ENCODE peak calls at places on chromosome 5, in five cellular contexts. One of them, this sample, is unnamed.
A peak's percentile ranks its signal among the peaks of the same experiment; 100 is the strongest.

GRCh38 chr5:74624931-74625505 is 15.5 kb downstream of the ENC1 start:
- DNase-seq in fibroblast of lung: no peak
- DNase-seq in stimulated activated CD4-positive, alpha-beta T cell treated with anti-CD3 and anti-CD28 coated beads, TNF-alpha, amount 100 ng/mL, for 24 hours: no peak
- DNase-seq in GM20000: no peak
- DNase-seq in MCF 10A: no peak
- DNase-seq in this sample: no peak

GRCh38 chr5:61603211-61603908 is 271.3 kb downstream of the ZSWIM6 start:
- DNase-seq in fibroblast of lung: no peak
- DNase-seq in GM20000: no peak
- DNase-seq in MCF 10A: peak; percentile 23
- DNase-seq in stimulated activated CD4-positive, alpha-beta T cell treated with anti-CD3 and anti-CD28 coated beads, TNF-alpha, amount 100 ng/mL, for 24 hours: no peak
- DNase-seq in this sample: no peak

GRCh38 chr5:59360130-59360555 is 533.4 kb downstream of the PDE4D start:
- DNase-seq in stimulated activated CD4-positive, alpha-beta T cell treated with anti-CD3 and anti-CD28 coated beads, TNF-alpha, amount 100 ng/mL, for 24 hours: no peak
- DNase-seq in GM20000: no peak
- DNase-seq in MCF 10A: no peak
- DNase-seq in fibroblast of lung: no peak
- DNase-seq in this sample: no peak

GRCh38 chr5:59458321-59458720 is 435.2 kb downstream of the PDE4D start:
- DNase-seq in stimulated activated CD4-positive, alpha-beta T cell treated with anti-CD3 and anti-CD28 coated beads, TNF-alpha, amount 100 ng/mL, for 24 hours: no peak
- DNase-seq in MCF 10A: no peak
- DNase-seq in fibroblast of lung: no peak
- DNase-seq in GM20000: no peak
- DNase-seq in this sample: no peak

GRCh38 chr5:168790037-168790635 is 211.0 kb upstream of the PANK3 start:
- DNase-seq in GM20000: no peak
- DNase-seq in MCF 10A: no peak
- DNase-seq in fibroblast of lung: no peak
- DNase-seq in stimulated activated CD4-positive, alpha-beta T cell treated with anti-CD3 and anti-CD28 coated beads, TNF-alpha, amount 100 ng/mL, for 24 hours: no peak
- DNase-seq in this sample: no peak

GRCh38 chr5:153562189-153562588 is 71.7 kb downstream of the GRIA1 start:
- DNase-seq in MCF 10A: peak; percentile 57
- DNase-seq in GM20000: no peak
- DNase-seq in stimulated activated CD4-positive, alpha-beta T cell treated with anti-CD3 and anti-CD28 coated beads, TNF-alpha, amount 100 ng/mL, for 24 hours: no peak
- DNase-seq in fibroblast of lung: peak; percentile 48
- DNase-seq in this sample: peak; percentile 63

GRCh38 chr5:154493274-154493673 is 15.2 kb upstream of the HAND1 start:
- DNase-seq in stimulated activated CD4-positive, alpha-beta T cell treated with anti-CD3 and anti-CD28 coated beads, TNF-alpha, amount 100 ng/mL, for 24 hours: no peak
- DNase-seq in fibroblast of lung: no peak
- DNase-seq in MCF 10A: no peak
- DNase-seq in GM20000: no peak
- DNase-seq in this sample: no peak

GRCh38 chr5:158819840-158820620 is 279.7 kb downstream of the EBF1 start:
- DNase-seq in MCF 10A: peak; percentile 48
- DNase-seq in GM20000: peak; percentile 73
- DNase-seq in stimulated activated CD4-positive, alpha-beta T cell treated with anti-CD3 and anti-CD28 coated beads, TNF-alpha, amount 100 ng/mL, for 24 hours: no peak
- DNase-seq in fibroblast of lung: no peak
- DNase-seq in this sample: no peak

GRCh38 chr5:78594946-78595921 is 53.3 kb downstream of the LHFPL2 start:
- DNase-seq in GM20000: no peak
- DNase-seq in stimulated activated CD4-positive, alpha-beta T cell treated with anti-CD3 and anti-CD28 coated beads, TNF-alpha, amount 100 ng/mL, for 24 hours: no peak
- DNase-seq in MCF 10A: peak; percentile 92
- DNase-seq in fibroblast of lung: peak; percentile 99
- DNase-seq in this sample: peak; percentile 98

GRCh38 chr5:11602298-11602697 is 301.9 kb downstream of the CTNND2 start:
- DNase-seq in MCF 10A: peak; percentile 9
- DNase-seq in fibroblast of lung: no peak
- DNase-seq in GM20000: no peak
- DNase-seq in stimulated activated CD4-positive, alpha-beta T cell treated with anti-CD3 and anti-CD28 coated beads, TNF-alpha, amount 100 ng/mL, for 24 hours: no peak
- DNase-seq in this sample: no peak

GRCh38 chr5:157159209-157159751 is 6.8 kb downstream of the GARIN3 start:
- DNase-seq in fibroblast of lung: no peak
- DNase-seq in stimulated activated CD4-positive, alpha-beta T cell treated with anti-CD3 and anti-CD28 coated beads, TNF-alpha, amount 100 ng/mL, for 24 hours: no peak
- DNase-seq in GM20000: no peak
- DNase-seq in MCF 10A: no peak
- DNase-seq in this sample: no peak

GRCh38 chr5:39947657-39948056 is 522.9 kb upstream of the DAB2 start:
- DNase-seq in GM20000: no peak
- DNase-seq in MCF 10A: peak; percentile 2
- DNase-seq in fibroblast of lung: peak; percentile 7
- DNase-seq in stimulated activated CD4-positive, alpha-beta T cell treated with anti-CD3 and anti-CD28 coated beads, TNF-alpha, amount 100 ng/mL, for 24 hours: no peak
- DNase-seq in this sample: peak; percentile 2

GRCh38 chr5:31036407-31036806 is 157.1 kb upstream of the CDH6 start:
- DNase-seq in fibroblast of lung: peak; percentile 37
- DNase-seq in GM20000: no peak
- DNase-seq in MCF 10A: no peak
- DNase-seq in stimulated activated CD4-positive, alpha-beta T cell treated with anti-CD3 and anti-CD28 coated beads, TNF-alpha, amount 100 ng/mL, for 24 hours: no peak
- DNase-seq in this sample: no peak

GRCh38 chr5:52148679-52149078 is 639.0 kb upstream of the ITGA1 start:
- DNase-seq in MCF 10A: no peak
- DNase-seq in GM20000: no peak
- DNase-seq in stimulated activated CD4-positive, alpha-beta T cell treated with anti-CD3 and anti-CD28 coated beads, TNF-alpha, amount 100 ng/mL, for 24 hours: no peak
- DNase-seq in fibroblast of lung: no peak
- DNase-seq in this sample: no peak

GRCh38 chr5:143245929-143246561 is 157.4 kb downstream of the NR3C1 start:
- DNase-seq in fibroblast of lung: peak; percentile 92
- DNase-seq in stimulated activated CD4-positive, alpha-beta T cell treated with anti-CD3 and anti-CD28 coated beads, TNF-alpha, amount 100 ng/mL, for 24 hours: no peak
- DNase-seq in MCF 10A: peak; percentile 99
- DNase-seq in GM20000: no peak
- DNase-seq in this sample: peak; percentile 97

GRCh38 chr5:16737620-16738364 is 121.0 kb upstream of the RETREG1 start:
- DNase-seq in GM20000: no peak
- DNase-seq in MCF 10A: no peak
- DNase-seq in stimulated activated CD4-positive, alpha-beta T cell treated with anti-CD3 and anti-CD28 coated beads, TNF-alpha, amount 100 ng/mL, for 24 hours: no peak
- DNase-seq in fibroblast of lung: no peak
- DNase-seq in this sample: no peak

GRCh38 chr5:134555889-134556311 is 30.4 kb downstream of the JADE2 start:
- DNase-seq in stimulated activated CD4-positive, alpha-beta T cell treated with anti-CD3 and anti-CD28 coated beads, TNF-alpha, amount 100 ng/mL, for 24 hours: peak; percentile 69
- DNase-seq in fibroblast of lung: peak; percentile 82
- DNase-seq in MCF 10A: peak; percentile 95
- DNase-seq in GM20000: peak; percentile 57
- DNase-seq in this sample: peak; percentile 60

GRCh38 chr5:112921833-112922817 is at the start of gene REEP5:
- DNase-seq in GM20000: peak; percentile 95
- DNase-seq in fibroblast of lung: peak; percentile 68
- DNase-seq in MCF 10A: peak; percentile 75
- DNase-seq in stimulated activated CD4-positive, alpha-beta T cell treated with anti-CD3 and anti-CD28 coated beads, TNF-alpha, amount 100 ng/mL, for 24 hours: peak; percentile 75
- DNase-seq in this sample: peak; percentile 62

GRCh38 chr5:51521583-51521982 is 138.3 kb downstream of the ISL1 start:
- DNase-seq in GM20000: no peak
- DNase-seq in stimulated activated CD4-positive, alpha-beta T cell treated with anti-CD3 and anti-CD28 coated beads, TNF-alpha, amount 100 ng/mL, for 24 hours: no peak
- DNase-seq in MCF 10A: no peak
- DNase-seq in fibroblast of lung: no peak
- DNase-seq in this sample: no peak

GRCh38 chr5:5589146-5589826 is 166.8 kb downstream of the ICE1 start:
- DNase-seq in MCF 10A: no peak
- DNase-seq in GM20000: no peak
- DNase-seq in fibroblast of lung: no peak
- DNase-seq in stimulated activated CD4-positive, alpha-beta T cell treated with anti-CD3 and anti-CD28 coated beads, TNF-alpha, amount 100 ng/mL, for 24 hours: no peak
- DNase-seq in this sample: no peak

GRCh38 chr5:144307726-144308125 is 137.1 kb downstream of the KCTD16 start:
- DNase-seq in MCF 10A: no peak
- DNase-seq in fibroblast of lung: no peak
- DNase-seq in GM20000: no peak
- DNase-seq in stimulated activated CD4-positive, alpha-beta T cell treated with anti-CD3 and anti-CD28 coated beads, TNF-alpha, amount 100 ng/mL, for 24 hours: no peak
- DNase-seq in this sample: no peak

GRCh38 chr5:172896465-172896864 is 62.4 kb downstream of the ERGIC1 start:
- DNase-seq in GM20000: no peak
- DNase-seq in MCF 10A: peak; percentile 62
- DNase-seq in fibroblast of lung: no peak
- DNase-seq in stimulated activated CD4-positive, alpha-beta T cell treated with anti-CD3 and anti-CD28 coated beads, TNF-alpha, amount 100 ng/mL, for 24 hours: no peak
- DNase-seq in this sample: no peak

GRCh38 chr5:66134407-66134843 is 9.7 kb upstream of the SREK1 start:
- DNase-seq in MCF 10A: peak; percentile 2
- DNase-seq in stimulated activated CD4-positive, alpha-beta T cell treated with anti-CD3 and anti-CD28 coated beads, TNF-alpha, amount 100 ng/mL, for 24 hours: no peak
- DNase-seq in fibroblast of lung: no peak
- DNase-seq in GM20000: no peak
- DNase-seq in this sample: no peak

GRCh38 chr5:132263548-132264261 is 6.2 kb downstream of the PDLIM4 start:
- DNase-seq in MCF 10A: peak; percentile 91
- DNase-seq in stimulated activated CD4-positive, alpha-beta T cell treated with anti-CD3 and anti-CD28 coated beads, TNF-alpha, amount 100 ng/mL, for 24 hours: no peak
- DNase-seq in fibroblast of lung: peak; percentile 90
- DNase-seq in GM20000: peak; percentile 19
- DNase-seq in this sample: peak; percentile 85

GRCh38 chr5:36031223-36031622 is 35.5 kb downstream of the UGT3A2 start:
- DNase-seq in MCF 10A: no peak
- DNase-seq in stimulated activated CD4-positive, alpha-beta T cell treated with anti-CD3 and anti-CD28 coated beads, TNF-alpha, amount 100 ng/mL, for 24 hours: no peak
- DNase-seq in GM20000: no peak
- DNase-seq in fibroblast of lung: no peak
- DNase-seq in this sample: no peak

GRCh38 chr5:26009742-26010141 is 1028.6 kb downstream of the CDH9 start:
- DNase-seq in fibroblast of lung: no peak
- DNase-seq in GM20000: no peak
- DNase-seq in stimulated activated CD4-positive, alpha-beta T cell treated with anti-CD3 and anti-CD28 coated beads, TNF-alpha, amount 100 ng/mL, for 24 hours: no peak
- DNase-seq in MCF 10A: no peak
- DNase-seq in this sample: no peak

GRCh38 chr5:139660105-139660915 is 12.2 kb downstream of the CXXC5 start:
- DNase-seq in MCF 10A: peak; percentile 95
- DNase-seq in GM20000: no peak
- DNase-seq in fibroblast of lung: no peak
- DNase-seq in stimulated activated CD4-positive, alpha-beta T cell treated with anti-CD3 and anti-CD28 coated beads, TNF-alpha, amount 100 ng/mL, for 24 hours: no peak
- DNase-seq in this sample: peak; percentile 48

GRCh38 chr5:137794863-137795262 is 40.7 kb upstream of the HNRNPA0 start:
- DNase-seq in MCF 10A: no peak
- DNase-seq in fibroblast of lung: no peak
- DNase-seq in stimulated activated CD4-positive, alpha-beta T cell treated with anti-CD3 and anti-CD28 coated beads, TNF-alpha, amount 100 ng/mL, for 24 hours: no peak
- DNase-seq in GM20000: no peak
- DNase-seq in this sample: no peak

GRCh38 chr5:32597046-32597629 is 11.8 kb downstream of the SUB1 start:
- DNase-seq in fibroblast of lung: no peak
- DNase-seq in GM20000: no peak
- DNase-seq in MCF 10A: no peak
- DNase-seq in stimulated activated CD4-positive, alpha-beta T cell treated with anti-CD3 and anti-CD28 coated beads, TNF-alpha, amount 100 ng/mL, for 24 hours: no peak
- DNase-seq in this sample: no peak

GRCh38 chr5:95941756-95942155 is 19.9 kb downstream of the ELL2 start:
- DNase-seq in fibroblast of lung: no peak
- DNase-seq in MCF 10A: no peak
- DNase-seq in GM20000: no peak
- DNase-seq in stimulated activated CD4-positive, alpha-beta T cell treated with anti-CD3 and anti-CD28 coated beads, TNF-alpha, amount 100 ng/mL, for 24 hours: no peak
- DNase-seq in this sample: no peak

GRCh38 chr5:138653502-138653901 is 78.3 kb upstream of the HSPA9 start:
- DNase-seq in fibroblast of lung: peak; percentile 20
- DNase-seq in MCF 10A: peak; percentile 66
- DNase-seq in GM20000: no peak
- DNase-seq in stimulated activated CD4-positive, alpha-beta T cell treated with anti-CD3 and anti-CD28 coated beads, TNF-alpha, amount 100 ng/mL, for 24 hours: no peak
- DNase-seq in this sample: peak; percentile 17

GRCh38 chr5:151480859-151481258 is 33.5 kb downstream of the SLC36A1 start:
- DNase-seq in MCF 10A: no peak
- DNase-seq in fibroblast of lung: peak; percentile 11
- DNase-seq in stimulated activated CD4-positive, alpha-beta T cell treated with anti-CD3 and anti-CD28 coated beads, TNF-alpha, amount 100 ng/mL, for 24 hours: no peak
- DNase-seq in GM20000: no peak
- DNase-seq in this sample: peak; percentile 70

This sample was measured in HFFc6.